ENCODE peak calls at places on chromosomes 3 and 15, in nine cellular contexts. E is heart left ventricle, B is Karpas-422, K is caudate nucleus, F is neuronal stem cell, N is left ventricle myocardium inferior, X is AG04450, H is endodermal cell, R is tibial artery. Q is an unnamed sample.

GRCh38 chr15:64134322-64134829 is 17.2 kb upstream of the SNX22 start:
- DNase-seq in K (peak), B (no peak), H (no peak), R (no peak), F (no peak), N (peak), X (no peak), E (peak), Q (no peak)

GRCh38 chr3:129313415-129313982 is 34.8 kb downstream of the HMCES start:
- DNase-seq in B (peak), E (no peak), F (no peak), H (peak), X (no peak), R (peak), K (no peak), N (no peak), Q (no peak)

GRCh38 chr15:96122077-96123027 is 208.1 kb upstream of the NR2F2 start:
- DNase-seq in N (no peak), B (no peak), X (no peak), R (no peak), E (no peak), F (no peak), H (no peak), K (no peak), Q (no peak)

GRCh38 chr3:7787871-7788828 is 713.5 kb upstream of the LMCD1 start:
- DNase-seq in X (no peak), H (peak), N (no peak), K (no peak), B (no peak), R (no peak), E (no peak), F (no peak), Q (no peak)

GRCh38 chr15:88658972-88659931 is 20.4 kb downstream of the ISG20 start:
- DNase-seq in N (no peak), H (no peak), F (no peak), B (no peak), E (no peak), X (no peak), R (peak), K (no peak), Q (peak)

GRCh38 chr3:112500621-112501020 is 1.3 kb upstream of the BTLA start:
- DNase-seq in N (no peak), K (no peak), E (no peak), X (no peak), H (no peak), F (peak), R (no peak), B (no peak), Q (no peak)

GRCh38 chr3:187334904-187335303 is 33.3 kb upstream of the RTP4 start:
- DNase-seq in K (no peak), B (no peak), H (no peak), X (no peak), F (no peak), N (no peak), E (no peak), R (no peak), Q (no peak)

GRCh38 chr3:42746455-42747450 is 26.3 kb downstream of the CCDC13 start:
- DNase-seq in E (no peak), F (no peak), K (no peak), X (peak), B (no peak), H (peak), R (peak), N (no peak), Q (peak)

GRCh38 chr3:130488769-130489450 is 28.1 kb upstream of the COL6A6 start:
- DNase-seq in R (no peak), N (no peak), F (no peak), E (no peak), B (no peak), K (no peak), X (no peak), H (peak), Q (no peak)

GRCh38 chr15:34358948-34359347 is 8.0 kb downstream of the LPCAT4 start:
- DNase-seq in F (no peak), H (no peak), N (no peak), X (no peak), B (no peak), K (no peak), E (no peak), R (no peak), Q (no peak)

GRCh38 chr3:143171141-143171651 is 51.6 kb downstream of the CHST2 start:
- DNase-seq in F (no peak), B (peak), K (no peak), E (no peak), R (no peak), H (no peak), X (peak), N (no peak), Q (no peak)
- H3K27ac ChIP-seq in F (no peak), B (peak), K (no peak), E (peak), R (no peak), H (no peak), X (peak), N (peak), Q (no peak)

GRCh38 chr15:43521419-43521818 is 4.0 kb downstream of the MAP1A start:
- DNase-seq in N (no peak), B (no peak), F (no peak), R (no peak), H (no peak), E (no peak), X (no peak), K (no peak), Q (peak)

GRCh38 chr15:43519207-43519606 is 1.8 kb downstream of the MAP1A start:
- DNase-seq in K (peak), R (no peak), X (no peak), E (no peak), N (no peak), F (no peak), B (peak), H (no peak), Q (no peak)

GRCh38 chr15:43522247-43522646 is 4.8 kb downstream of the MAP1A start:
- DNase-seq in F (no peak), H (no peak), B (peak), X (no peak), R (no peak), N (no peak), E (no peak), K (no peak), Q (no peak)

GRCh38 chr15:43518073-43518761 is 809 bp downstream of the MAP1A start:
- DNase-seq in N (no peak), B (peak), F (no peak), E (no peak), H (peak), K (peak), X (no peak), R (no peak), Q (peak)

GRCh38 chr15:43520138-43520537 is 2.7 kb downstream of the MAP1A start:
- DNase-seq in R (no peak), N (no peak), F (no peak), B (peak), E (no peak), X (no peak), H (no peak), K (no peak), Q (no peak)
- H3K27ac ChIP-seq in R (no peak), N (no peak), F (no peak), B (no peak), E (no peak), X (no peak), H (no peak), K (peak), Q (no peak)

GRCh38 chr3:192842711-192843436 is 74.8 kb downstream of the MB21D2 start:
- DNase-seq in B (no peak), X (no peak), H (no peak), R (no peak), K (no peak), F (no peak), N (no peak), E (no peak), Q (no peak)

GRCh38 chr3:192843742-192844350 is 73.8 kb downstream of the MB21D2 start:
- DNase-seq in K (no peak), R (no peak), E (no peak), H (no peak), B (no peak), N (no peak), X (no peak), F (no peak), Q (no peak)

GRCh38 chr3:192847918-192848317 is 69.7 kb downstream of the MB21D2 start:
- DNase-seq in R (no peak), H (no peak), E (no peak), K (no peak), N (no peak), X (peak), B (peak), F (no peak), Q (no peak)

GRCh38 chr3:192844366-192844765 is 73.3 kb downstream of the MB21D2 start:
- DNase-seq in N (no peak), X (no peak), F (no peak), H (no peak), K (no peak), B (no peak), R (no peak), E (no peak), Q (no peak)

DNA sequence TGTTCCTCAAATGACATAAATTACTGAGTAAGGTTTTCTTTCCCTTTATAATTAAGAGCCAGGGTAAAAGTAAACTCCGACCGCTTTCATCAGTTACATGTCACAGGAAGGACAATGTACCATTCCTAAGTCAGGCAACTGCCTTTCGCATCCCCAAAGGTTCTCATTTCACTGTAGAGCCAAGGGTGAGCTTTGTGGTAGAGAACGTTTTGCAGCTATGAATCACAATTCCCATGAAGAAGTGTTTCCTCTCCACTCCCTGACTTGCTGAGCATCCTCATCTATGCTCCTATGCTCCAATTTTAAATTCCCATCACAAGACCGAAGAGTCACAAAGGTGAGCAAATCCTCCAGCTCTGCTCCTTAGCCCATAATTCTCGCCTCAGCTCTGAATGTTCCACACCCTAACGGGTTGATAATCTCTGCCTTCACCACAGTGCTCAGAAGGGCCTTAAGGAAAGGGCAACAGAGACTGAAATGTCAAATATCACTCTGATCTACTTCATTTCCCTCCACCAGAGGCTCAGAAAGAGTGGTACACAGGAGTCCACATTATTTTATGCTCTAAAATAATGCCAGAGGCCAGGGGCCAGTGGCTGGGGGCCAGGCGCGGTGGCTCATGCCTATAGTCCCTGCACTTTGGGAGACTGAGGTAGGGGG is 72.3 kb downstream of the MB21D2 start:
- DNase-seq in K (no peak), B (no peak), X (peak), H (no peak), E (no peak), F (no peak), N (no peak), R (no peak), Q (no peak)
- H3K27ac ChIP-seq in K (no peak), B (no peak), X (peak), H (no peak), E (no peak), F (no peak), N (no peak), R (no peak), Q (no peak)

GRCh38 chr3:141094851-141095545 is 43.9 kb downstream of the SPSB4 start:
- DNase-seq in H (peak), K (no peak), B (no peak), E (peak), X (no peak), R (peak), N (peak), F (peak), Q (peak)
- H3K27ac ChIP-seq in H (peak), K (no peak), B (no peak), E (peak), X (no peak), R (peak), N (peak), F (peak), Q (peak)

DNA sequence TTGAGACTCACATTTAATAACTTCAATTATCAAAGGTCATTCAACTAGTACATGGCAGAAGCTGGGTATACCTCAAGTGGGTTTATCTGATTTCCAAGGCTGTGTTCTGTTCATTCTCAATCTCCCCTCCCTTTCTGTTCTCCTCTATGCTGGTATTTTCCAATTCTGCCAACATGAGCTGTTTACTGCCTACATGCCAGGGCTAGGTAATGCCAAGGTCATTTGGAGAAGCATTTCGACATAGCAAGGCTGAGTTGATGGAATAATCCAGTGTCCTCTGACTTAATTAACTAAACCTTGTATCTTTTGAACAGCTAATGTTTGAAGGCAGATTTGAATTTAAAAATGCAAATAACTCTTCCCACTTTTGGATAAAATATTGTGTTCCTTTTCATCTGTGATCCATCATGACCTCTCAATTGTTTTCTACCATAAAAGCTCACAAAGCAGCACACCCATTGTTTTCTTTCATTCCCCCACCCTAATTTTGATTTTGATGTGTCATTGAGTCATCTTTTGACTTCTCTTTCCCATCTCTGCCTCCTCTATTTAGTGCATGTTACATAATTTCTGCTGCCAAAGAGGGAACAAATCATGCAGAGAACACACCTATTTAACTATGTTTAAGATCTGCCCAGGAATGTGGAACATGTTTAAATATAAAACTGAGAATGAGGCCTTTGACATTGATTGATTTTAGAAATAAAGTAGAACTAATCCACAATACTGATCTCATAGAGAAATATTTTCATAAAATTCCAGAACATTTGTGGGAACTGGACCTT is 308.8 kb upstream of the NR2E3 start:
- DNase-seq in H (no peak), E (no peak), F (no peak), N (no peak), K (no peak), X (no peak), B (no peak), R (no peak), Q (no peak)
- H3K27ac ChIP-seq in H (no peak), E (peak), F (no peak), N (peak), K (peak), X (no peak), B (no peak), R (no peak), Q (no peak)

DNA sequence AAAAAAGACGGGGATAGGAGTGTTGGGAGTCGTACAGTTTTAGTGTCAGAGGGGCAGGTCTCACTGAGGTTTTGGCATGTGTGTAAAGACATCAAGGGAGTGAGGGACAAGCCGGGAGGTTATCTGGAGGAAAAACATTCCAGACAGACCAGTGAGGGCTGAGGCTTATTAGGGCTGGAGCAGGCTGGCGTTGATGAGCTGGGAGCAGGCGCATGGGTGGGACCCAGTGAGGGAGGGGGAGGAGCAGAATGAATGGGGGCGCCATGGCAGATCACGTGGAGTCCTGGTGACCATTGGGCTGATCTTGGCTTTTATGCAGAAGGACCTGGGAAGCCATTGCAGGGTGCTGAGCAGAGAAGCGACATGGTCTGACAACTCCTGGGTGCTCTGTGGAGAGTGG is 180.2 kb downstream of the SLCO3A1 start:
- DNase-seq in E (no peak), N (no peak), B (no peak), H (no peak), X (no peak), K (no peak), R (no peak), F (no peak), Q (no peak)
- H3K27ac ChIP-seq in E (peak), N (peak), B (no peak), H (no peak), X (no peak), K (no peak), R (peak), F (no peak), Q (peak)

GRCh38 chr3:52871761-52872160 is 25.6 kb downstream of the STIMATE start:
- DNase-seq in N (no peak), F (no peak), H (no peak), E (no peak), R (no peak), K (no peak), B (no peak), X (no peak), Q (no peak)
- H3K27ac ChIP-seq in N (no peak), F (no peak), H (no peak), E (no peak), R (no peak), K (no peak), B (no peak), X (no peak), Q (no peak)

DNA sequence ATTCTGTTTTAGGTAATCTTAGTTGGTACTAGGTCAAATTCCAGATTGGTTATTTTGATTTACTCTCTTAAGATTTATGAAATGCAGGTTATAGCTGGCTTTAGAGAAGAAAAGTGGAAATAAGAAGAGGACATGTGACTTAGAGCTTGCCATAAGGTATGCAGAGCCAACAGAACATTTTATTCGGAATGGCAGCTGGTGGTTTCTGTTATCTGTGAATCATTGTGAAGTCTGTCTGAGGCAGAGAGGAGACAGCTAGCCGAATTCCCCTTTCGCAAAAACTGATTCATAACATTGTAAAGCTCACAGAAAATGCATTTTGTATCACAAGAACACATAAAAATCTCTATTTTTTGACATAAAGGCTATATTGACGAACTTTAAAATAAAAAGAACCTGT is 82.0 kb downstream of the FILIP1L start:
- DNase-seq in X (no peak), R (no peak), H (no peak), K (no peak), N (no peak), B (no peak), E (no peak), F (no peak), Q (no peak)
- H3K27ac ChIP-seq in X (no peak), R (no peak), H (no peak), K (no peak), N (no peak), B (no peak), E (no peak), F (no peak), Q (no peak)

DNA sequence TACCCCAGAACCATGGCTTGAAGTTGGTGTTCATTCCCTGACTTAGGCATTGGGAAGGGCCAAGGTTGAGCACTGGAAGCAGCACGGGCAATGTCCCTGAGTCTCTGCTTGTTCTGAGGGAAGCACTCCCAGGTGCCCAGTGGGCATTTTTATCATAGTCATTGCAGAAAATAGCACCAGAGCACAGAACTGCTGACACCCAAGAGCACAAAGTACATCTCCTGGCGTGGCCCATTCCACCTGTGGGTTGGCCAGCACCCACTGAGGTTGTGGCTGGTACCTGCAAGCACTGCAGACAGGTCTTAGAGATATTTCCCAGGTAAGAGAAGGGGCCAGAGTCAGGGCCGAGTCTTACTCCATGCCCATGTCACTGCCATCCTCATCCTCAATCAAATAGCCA is 28.5 kb upstream of the GCNT3 start:
- DNase-seq in K (no peak), N (no peak), R (no peak), E (no peak), H (no peak), B (no peak), X (no peak), F (no peak), Q (no peak)
- H3K27ac ChIP-seq in K (no peak), N (no peak), R (no peak), E (no peak), H (no peak), B (no peak), X (no peak), F (no peak), Q (no peak)

GRCh38 chr3:149702691-149703426 is 45.0 kb upstream of the WWTR1 start:
- DNase-seq in K (no peak), E (no peak), F (no peak), R (no peak), H (no peak), X (peak), N (no peak), B (no peak), Q (no peak)
- H3K27ac ChIP-seq in K (no peak), E (peak), F (no peak), R (no peak), H (no peak), X (peak), N (peak), B (no peak), Q (no peak)